ENCODE peak calls at places on chromosomes 13 and 19, in six cellular contexts. One of them, this sample, is unnamed.

GRCh38 chr19:33226550-33227241 is 1.0 kb upstream of the SLC7A10 start:
- DNase-seq in A549: peak; percentile 67
- DNase-seq in AG10803: no peak
- DNase-seq in AG04450: no peak
- DNase-seq in esophagus squamous epithelium: no peak
- DNase-seq in uterus: no peak
- DNase-seq in this sample: no peak

GRCh38 chr19:15015946-15016542 is 33.2 kb upstream of the CASP14 start:
- DNase-seq in A549: no peak
- DNase-seq in AG10803: no peak
- DNase-seq in AG04450: no peak
- DNase-seq in esophagus squamous epithelium: no peak
- DNase-seq in uterus: no peak
- DNase-seq in this sample: no peak

GRCh38 chr19:52524086-52524485 is 3.4 kb upstream of the ZNF808 start:
- DNase-seq in A549: no peak
- DNase-seq in AG10803: no peak
- DNase-seq in AG04450: no peak
- DNase-seq in esophagus squamous epithelium: no peak
- DNase-seq in uterus: no peak
- DNase-seq in this sample: no peak

GRCh38 chr13:42656136-42656535 is 82.2 kb downstream of the TNFSF11 start:
- DNase-seq in A549: no peak
- DNase-seq in AG10803: no peak
- DNase-seq in AG04450: no peak
- DNase-seq in esophagus squamous epithelium: no peak
- DNase-seq in uterus: no peak
- DNase-seq in this sample: no peak

GRCh38 chr19:16922949-16923348 is 34.1 kb downstream of the F2RL3 start:
- DNase-seq in A549: no peak
- DNase-seq in AG10803: no peak
- DNase-seq in AG04450: no peak
- DNase-seq in esophagus squamous epithelium: no peak
- DNase-seq in uterus: no peak
- DNase-seq in this sample: no peak

GRCh38 chr19:56720281-56720680 is 48.7 kb upstream of the ZNF835 start:
- DNase-seq in A549: no peak
- DNase-seq in AG10803: no peak
- DNase-seq in AG04450: no peak
- DNase-seq in esophagus squamous epithelium: no peak
- DNase-seq in uterus: peak; percentile 19
- DNase-seq in this sample: no peak

GRCh38 chr19:33273881-33274662 is 28.3 kb downstream of the CEBPA start:
- DNase-seq in A549: peak; percentile 80
- DNase-seq in AG10803: peak; percentile 94
- DNase-seq in AG04450: peak; percentile 34
- DNase-seq in esophagus squamous epithelium: no peak
- DNase-seq in uterus: peak; percentile 68
- DNase-seq in this sample: peak; percentile 78

GRCh38 chr19:17005000-17005399 is 21.6 kb downstream of the CPAMD8 start:
- DNase-seq in A549: no peak
- DNase-seq in AG10803: no peak
- DNase-seq in AG04450: no peak
- DNase-seq in esophagus squamous epithelium: no peak
- DNase-seq in uterus: no peak
- DNase-seq in this sample: no peak

GRCh38 chr13:21611385-21611784 is 7.4 kb upstream of the MICU2 start:
- DNase-seq in A549: no peak
- DNase-seq in AG10803: no peak
- DNase-seq in AG04450: no peak
- DNase-seq in esophagus squamous epithelium: no peak
- DNase-seq in uterus: no peak
- DNase-seq in this sample: no peak

GRCh38 chr13:27573265-27573664 is 47.1 kb downstream of the LNX2 start:
- DNase-seq in A549: peak; percentile 19
- DNase-seq in AG10803: peak; percentile 4
- DNase-seq in AG04450: peak; percentile 15
- DNase-seq in esophagus squamous epithelium: no peak
- DNase-seq in uterus: no peak
- DNase-seq in this sample: no peak

GRCh38 chr13:59088716-59089115 is 1075.0 kb downstream of the DIAPH3 start:
- DNase-seq in A549: no peak
- DNase-seq in AG10803: no peak
- DNase-seq in AG04450: no peak
- DNase-seq in esophagus squamous epithelium: no peak
- DNase-seq in uterus: no peak
- DNase-seq in this sample: no peak

GRCh38 chr13:79647518-79647917 is 166.6 kb downstream of the NDFIP2 start:
- DNase-seq in A549: no peak
- DNase-seq in AG10803: no peak
- DNase-seq in AG04450: no peak
- DNase-seq in esophagus squamous epithelium: no peak
- DNase-seq in uterus: no peak
- DNase-seq in this sample: no peak

GRCh38 chr19:7214329-7215089 is 79.7 kb downstream of the INSR start:
- DNase-seq in A549: no peak
- DNase-seq in AG10803: no peak
- DNase-seq in AG04450: no peak
- DNase-seq in esophagus squamous epithelium: no peak
- DNase-seq in uterus: no peak
- DNase-seq in this sample: no peak

GRCh38 chr19:10194500-10195198 is at the start of gene DNMT1:
- DNase-seq in A549: peak; percentile 96
- DNase-seq in AG10803: peak; percentile 96
- DNase-seq in AG04450: peak; percentile 92
- DNase-seq in esophagus squamous epithelium: peak; percentile 68
- DNase-seq in uterus: peak; percentile 95
- DNase-seq in this sample: peak; percentile 88

GRCh38 chr19:10195199-10195519 is 406 bp upstream of the DNMT1 start:
- DNase-seq in A549: no peak
- DNase-seq in AG10803: no peak
- DNase-seq in AG04450: no peak
- DNase-seq in esophagus squamous epithelium: no peak
- DNase-seq in uterus: no peak
- DNase-seq in this sample: no peak

GRCh38 chr19:10193666-10194499 is 870 bp downstream of the DNMT1 start:
- DNase-seq in A549: peak; percentile 6
- DNase-seq in AG10803: peak; percentile 58
- DNase-seq in AG04450: no peak
- DNase-seq in esophagus squamous epithelium: no peak
- DNase-seq in uterus: no peak
- DNase-seq in this sample: no peak

GRCh38 chr19:10191347-10191746 is 3.4 kb downstream of the DNMT1 start:
- DNase-seq in A549: peak; percentile 11
- DNase-seq in AG10803: peak; percentile 86
- DNase-seq in AG04450: peak; percentile 79
- DNase-seq in esophagus squamous epithelium: no peak
- DNase-seq in uterus: peak; percentile 15
- DNase-seq in this sample: peak; percentile 53

DNA sequence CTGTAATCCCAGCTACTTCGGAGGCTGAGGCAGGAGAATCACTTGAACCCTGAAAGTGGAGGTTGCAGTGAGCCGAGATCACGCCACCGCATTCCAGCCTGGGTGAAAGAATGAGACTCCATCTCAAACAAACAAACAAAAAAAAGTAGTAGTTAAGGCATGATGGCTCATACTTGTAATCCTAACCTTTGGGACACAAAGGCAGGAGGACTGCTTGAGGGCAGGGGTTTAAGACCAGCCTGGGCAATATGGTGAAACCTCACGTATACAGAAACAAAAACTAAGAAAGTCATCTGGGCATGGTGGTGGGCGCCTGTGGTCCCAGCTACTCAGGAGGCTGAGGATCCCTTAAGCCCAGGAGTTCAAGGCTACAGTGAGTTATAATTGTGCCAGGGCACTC is 1.8 kb downstream of the DNMT1 start:
- DNase-seq in A549: no peak
- DNase-seq in AG10803: no peak
- DNase-seq in AG04450: no peak
- DNase-seq in esophagus squamous epithelium: no peak
- DNase-seq in uterus: no peak
- DNase-seq in this sample: no peak
- H3K4me3 ChIP-seq in A549: peak overlapping the region; percentile 84
- H3K4me3 ChIP-seq in AG10803: no peak overlapping the region
- H3K4me3 ChIP-seq in AG04450: no peak overlapping the region
- H3K4me3 ChIP-seq in esophagus squamous epithelium: no peak overlapping the region
- H3K4me3 ChIP-seq in uterus: no peak overlapping the region
- H3K4me3 ChIP-seq in this sample: peak overlapping the region; percentile 97

GRCh38 chr13:33679658-33680012 is 138.3 kb upstream of the RFC3 start:
- DNase-seq in A549: no peak
- DNase-seq in AG10803: no peak
- DNase-seq in AG04450: no peak
- DNase-seq in esophagus squamous epithelium: no peak
- DNase-seq in uterus: no peak
- DNase-seq in this sample: no peak

GRCh38 chr13:33676700-33677048 is 141.3 kb upstream of the RFC3 start:
- DNase-seq in A549: peak; percentile 46
- DNase-seq in AG10803: peak; percentile 32
- DNase-seq in AG04450: peak; percentile 1
- DNase-seq in esophagus squamous epithelium: no peak
- DNase-seq in uterus: peak; percentile 29
- DNase-seq in this sample: no peak

GRCh38 chr13:33677215-33677614 is 140.7 kb upstream of the RFC3 start:
- DNase-seq in A549: no peak
- DNase-seq in AG10803: no peak
- DNase-seq in AG04450: no peak
- DNase-seq in esophagus squamous epithelium: no peak
- DNase-seq in uterus: no peak
- DNase-seq in this sample: no peak

GRCh38 chr13:33678084-33678483 is 139.9 kb upstream of the RFC3 start:
- DNase-seq in A549: no peak
- DNase-seq in AG10803: no peak
- DNase-seq in AG04450: no peak
- DNase-seq in esophagus squamous epithelium: no peak
- DNase-seq in uterus: no peak
- DNase-seq in this sample: no peak

GRCh38 chr13:33678906-33679657 is 138.9 kb upstream of the RFC3 start:
- DNase-seq in A549: peak; percentile 85
- DNase-seq in AG10803: peak; percentile 81
- DNase-seq in AG04450: no peak
- DNase-seq in esophagus squamous epithelium: no peak
- DNase-seq in uterus: peak; percentile 38
- DNase-seq in this sample: no peak
- TF ChIP-seq CTCF in A549: no peak
- TF ChIP-seq CTCF in AG10803: no peak
- TF ChIP-seq CTCF in AG04450: no peak
- TF ChIP-seq CTCF in esophagus squamous epithelium: no peak
- TF ChIP-seq CTCF in uterus: no peak
- TF ChIP-seq CTCF in this sample: no peak

GRCh38 chr19:42078058-42078457 is 2.1 kb downstream of the ZNF574 start:
- DNase-seq in A549: no peak
- DNase-seq in AG10803: no peak
- DNase-seq in AG04450: no peak
- DNase-seq in esophagus squamous epithelium: no peak
- DNase-seq in uterus: no peak
- DNase-seq in this sample: no peak
- H3K4me3 ChIP-seq in A549: no peak overlapping the region
- H3K4me3 ChIP-seq in AG10803: peak overlapping the region; percentile 65
- H3K4me3 ChIP-seq in AG04450: peak overlapping the region; percentile 88
- H3K4me3 ChIP-seq in esophagus squamous epithelium: no peak overlapping the region
- H3K4me3 ChIP-seq in uterus: no peak overlapping the region
- H3K4me3 ChIP-seq in this sample: peak overlapping the region; percentile 88

GRCh38 chr13:40780822-40781401 is 8.5 kb upstream of the SLC25A15 start:
- DNase-seq in A549: peak; percentile 33
- DNase-seq in AG10803: no peak
- DNase-seq in AG04450: no peak
- DNase-seq in esophagus squamous epithelium: no peak
- DNase-seq in uterus: no peak
- DNase-seq in this sample: no peak

GRCh38 chr13:40777166-40777956 is 6.4 kb upstream of the MRPS31 start:
- DNase-seq in A549: peak; percentile 64
- DNase-seq in AG10803: peak; percentile 46
- DNase-seq in AG04450: no peak
- DNase-seq in esophagus squamous epithelium: no peak
- DNase-seq in uterus: no peak
- DNase-seq in this sample: no peak

GRCh38 chr13:40777957-40778235 is 6.9 kb upstream of the MRPS31 start:
- DNase-seq in A549: no peak
- DNase-seq in AG10803: no peak
- DNase-seq in AG04450: no peak
- DNase-seq in esophagus squamous epithelium: no peak
- DNase-seq in uterus: no peak
- DNase-seq in this sample: no peak

GRCh38 chr13:40779796-40780285 is 8.9 kb upstream of the MRPS31 start:
- DNase-seq in A549: no peak
- DNase-seq in AG10803: no peak
- DNase-seq in AG04450: no peak
- DNase-seq in esophagus squamous epithelium: no peak
- DNase-seq in uterus: no peak
- DNase-seq in this sample: no peak

DNA sequence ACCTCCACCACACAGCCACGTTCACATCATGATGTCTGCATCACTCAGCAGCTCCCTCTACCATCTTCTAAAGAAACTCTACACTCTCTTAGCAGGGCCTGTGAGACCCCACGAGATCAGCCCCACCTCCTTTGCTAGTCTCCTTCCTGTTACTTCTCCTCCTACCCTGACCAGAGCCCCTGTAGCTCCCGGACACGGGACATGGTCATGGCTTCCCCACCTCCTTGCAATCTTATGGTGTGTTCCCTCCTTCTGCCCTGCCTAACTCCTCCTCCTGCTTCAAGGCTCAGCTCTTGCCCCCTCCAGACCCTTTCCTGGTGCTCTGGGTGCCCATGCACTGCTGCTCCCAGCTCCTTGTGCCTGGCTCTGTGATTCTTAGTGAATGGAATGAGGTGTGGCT is 8.1 kb upstream of the MRPS31 start:
- DNase-seq in A549: no peak
- DNase-seq in AG10803: no peak
- DNase-seq in AG04450: no peak
- DNase-seq in esophagus squamous epithelium: no peak
- DNase-seq in uterus: no peak
- DNase-seq in this sample: no peak
- TF ChIP-seq CTCF in A549: no peak
- TF ChIP-seq CTCF in AG10803: no peak
- TF ChIP-seq CTCF in AG04450: no peak
- TF ChIP-seq CTCF in esophagus squamous epithelium: no peak
- TF ChIP-seq CTCF in uterus: no peak
- TF ChIP-seq CTCF in this sample: no peak

GRCh38 chr19:589693-590395 is at the start of gene HCN2:
- DNase-seq in A549: no peak
- DNase-seq in AG10803: no peak
- DNase-seq in AG04450: no peak
- DNase-seq in esophagus squamous epithelium: no peak
- DNase-seq in uterus: no peak
- DNase-seq in this sample: no peak
- H3K4me3 ChIP-seq in A549: peak within 1 kb of the TSS; percentile 65
- H3K4me3 ChIP-seq in AG10803: peak within 1 kb of the TSS; percentile 29
- H3K4me3 ChIP-seq in AG04450: peak within 1 kb of the TSS; percentile 12
- H3K4me3 ChIP-seq in esophagus squamous epithelium: no peak within 1 kb of the TSS
- H3K4me3 ChIP-seq in uterus: no peak within 1 kb of the TSS
- H3K4me3 ChIP-seq in this sample: no peak within 1 kb of the TSS

GRCh38 chr19:2261438-2262172 is 5.4 kb upstream of the JSRP1 start:
- DNase-seq in A549: peak; percentile 56
- DNase-seq in AG10803: no peak
- DNase-seq in AG04450: no peak
- DNase-seq in esophagus squamous epithelium: no peak
- DNase-seq in uterus: no peak
- DNase-seq in this sample: no peak
- TF ChIP-seq CTCF in A549: peak; percentile 45
- TF ChIP-seq CTCF in AG10803: peak; percentile 55
- TF ChIP-seq CTCF in AG04450: peak; percentile 53
- TF ChIP-seq CTCF in esophagus squamous epithelium: no peak
- TF ChIP-seq CTCF in uterus: peak; percentile 18
- TF ChIP-seq CTCF in this sample: peak; percentile 84